ENCODE peak calls at places on chromosomes 1 and 21, in nine cellular contexts. H is kidney; R is GM23338; Q is gastrocnemius medialis; X is heart left ventricle; U is CD4-positive, alpha-beta T cell; F is pancreas; M is bronchial epithelial cell; V is WTC11. G is an unnamed sample.

GRCh38 chr1:18645172-18646090 is 14.8 kb downstream of the PAX7 start:
- DNase-seq in H (no peak), R (peak), Q (no peak), X (no peak), U (no peak), F (no peak), M (no peak), V (peak), G (no peak)

GRCh38 chr1:6014130-6014999 is 22.1 kb upstream of the NPHP4 start:
- DNase-seq in H (peak), R (no peak), Q (peak), X (peak), U (no peak), F (no peak), M (no peak), V (no peak), G (no peak)

GRCh38 chr1:162691999-162692575 is 59.8 kb downstream of the DDR2 start:
- DNase-seq in H (no peak), R (no peak), Q (no peak), X (no peak), U (no peak), F (no peak), M (no peak), V (no peak), G (no peak)

GRCh38 chr21:44720170-44720569 is 8.8 kb upstream of the TSPEAR start:
- DNase-seq in H (no peak), R (no peak), Q (no peak), X (no peak), U (no peak), F (no peak), M (no peak), V (no peak), G (no peak)

GRCh38 chr1:171871848-171872247 is 30.6 kb downstream of the DNM3 start:
- DNase-seq in H (no peak), R (peak), Q (no peak), X (no peak), U (no peak), F (no peak), M (no peak), V (no peak), G (no peak)

GRCh38 chr1:101112051-101112770 is 86.6 kb upstream of the DPH5 start:
- DNase-seq in H (peak), R (no peak), Q (no peak), X (peak), U (peak), F (peak), M (no peak), V (no peak), G (peak)

GRCh38 chr1:159949891-159950480 is 4.1 kb downstream of the SLAMF9 start:
- DNase-seq in H (no peak), R (no peak), Q (no peak), X (no peak), U (no peak), F (no peak), M (no peak), V (no peak), G (no peak)

GRCh38 chr21:36716836-36717235 is 17.9 kb downstream of the SIM2 start:
- DNase-seq in H (no peak), R (no peak), Q (no peak), X (no peak), U (no peak), F (no peak), M (no peak), V (no peak), G (no peak)

GRCh38 chr1:15714438-15715136 is 21.5 kb upstream of the SLC25A34 start:
- DNase-seq in H (no peak), R (no peak), Q (peak), X (peak), U (no peak), F (no peak), M (no peak), V (no peak), G (no peak)

GRCh38 chr1:230102472-230102871 is 35.4 kb downstream of the GALNT2 start:
- DNase-seq in H (no peak), R (no peak), Q (no peak), X (no peak), U (no peak), F (no peak), M (no peak), V (no peak), G (no peak)

GRCh38 chr1:230104395-230105244 is 37.6 kb downstream of the GALNT2 start:
- DNase-seq in H (peak), R (peak), Q (peak), X (peak), U (peak), F (peak), M (peak), V (no peak), G (peak)

GRCh38 chr1:230102046-230102445 is 35.0 kb downstream of the GALNT2 start:
- DNase-seq in H (no peak), R (peak), Q (no peak), X (no peak), U (no peak), F (no peak), M (no peak), V (no peak), G (no peak)

GRCh38 chr1:230105245-230105753 is 38.3 kb downstream of the GALNT2 start:
- DNase-seq in H (peak), R (no peak), Q (no peak), X (no peak), U (no peak), F (no peak), M (no peak), V (no peak), G (no peak)

GRCh38 chr1:230103341-230104173 is 36.5 kb downstream of the GALNT2 start:
- DNase-seq in H (no peak), R (no peak), Q (no peak), X (no peak), U (no peak), F (no peak), M (no peak), V (no peak), G (no peak)
- TF ChIP-seq CTCF in H (no peak), R (no peak), Q (no peak), X (no peak), U (no peak), F (no peak), M (no peak), V (no peak), G (no peak)

DNA sequence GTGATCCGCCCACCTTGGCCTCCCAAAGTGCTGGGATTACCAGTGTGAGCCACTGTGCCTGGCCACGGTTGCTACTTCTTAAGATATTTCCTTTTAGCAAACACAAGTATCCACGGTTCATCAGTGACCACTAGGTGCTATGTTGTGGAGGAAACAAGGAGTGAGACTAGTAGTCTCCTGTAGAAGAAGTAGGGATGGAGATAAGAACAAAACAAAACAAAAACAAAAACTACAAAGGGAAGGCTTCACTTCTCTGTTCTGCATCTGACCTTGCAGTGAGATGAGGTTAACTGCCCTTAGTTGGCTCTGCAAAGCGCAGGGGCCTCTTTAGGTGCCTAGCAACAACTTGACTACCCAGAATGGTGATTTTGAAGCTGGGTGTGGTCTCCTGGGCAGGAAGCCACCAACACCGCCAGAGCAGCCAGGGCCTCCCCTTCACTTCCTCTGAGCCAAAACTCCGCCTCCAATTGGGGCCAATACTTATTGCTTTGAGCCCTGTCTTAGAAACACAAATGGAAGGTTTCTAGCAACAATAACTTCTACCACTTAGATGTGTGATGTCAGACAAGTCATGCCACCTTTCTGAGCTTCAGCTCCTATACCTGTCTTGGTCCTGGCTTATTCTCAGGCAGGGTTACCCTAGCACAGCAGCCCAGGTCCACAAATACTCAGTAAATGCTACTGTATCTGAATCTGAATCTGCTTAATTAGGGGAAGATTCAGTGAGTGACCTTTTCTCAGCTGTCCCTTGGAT is 12.7 kb upstream of the CDC42 start:
- DNase-seq in H (peak), R (peak), Q (no peak), X (peak), U (peak), F (peak), M (peak), V (peak), G (peak)
- TF ChIP-seq CTCF in H (no peak), R (no peak), Q (no peak), X (no peak), U (no peak), F (no peak), M (peak), V (no peak), G (no peak)

DNA sequence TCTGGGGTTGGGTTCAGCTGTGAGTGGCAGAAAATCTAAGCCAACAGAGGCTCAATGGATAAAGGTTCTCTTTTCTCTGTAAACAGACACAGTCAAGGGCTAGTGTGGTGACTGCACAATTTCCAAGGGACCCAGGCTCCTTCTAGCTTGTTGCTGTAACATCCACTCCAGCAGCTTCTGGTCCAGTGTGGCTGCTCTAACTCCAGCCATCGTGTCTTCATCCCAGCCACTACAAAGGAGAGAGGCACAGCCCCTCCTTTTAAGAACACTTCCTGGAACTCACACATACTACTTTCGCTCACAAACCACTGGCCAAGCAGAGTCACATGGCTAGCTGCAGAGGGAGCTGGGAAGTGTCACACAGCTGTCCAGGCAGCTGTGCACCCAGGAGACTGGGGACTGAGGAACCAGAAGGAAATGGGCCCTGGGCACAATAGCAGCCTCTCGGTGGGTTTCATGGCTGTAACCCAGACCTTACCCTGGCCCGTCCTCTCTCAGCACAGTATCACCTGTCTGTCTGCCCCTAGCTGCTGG is 188.6 kb upstream of the VAMP3 start:
- DNase-seq in H (no peak), R (no peak), Q (no peak), X (no peak), U (no peak), F (no peak), M (no peak), V (no peak), G (no peak)
- TF ChIP-seq CTCF in H (no peak), R (no peak), Q (no peak), X (no peak), U (no peak), F (no peak), M (no peak), V (no peak), G (no peak)

DNA sequence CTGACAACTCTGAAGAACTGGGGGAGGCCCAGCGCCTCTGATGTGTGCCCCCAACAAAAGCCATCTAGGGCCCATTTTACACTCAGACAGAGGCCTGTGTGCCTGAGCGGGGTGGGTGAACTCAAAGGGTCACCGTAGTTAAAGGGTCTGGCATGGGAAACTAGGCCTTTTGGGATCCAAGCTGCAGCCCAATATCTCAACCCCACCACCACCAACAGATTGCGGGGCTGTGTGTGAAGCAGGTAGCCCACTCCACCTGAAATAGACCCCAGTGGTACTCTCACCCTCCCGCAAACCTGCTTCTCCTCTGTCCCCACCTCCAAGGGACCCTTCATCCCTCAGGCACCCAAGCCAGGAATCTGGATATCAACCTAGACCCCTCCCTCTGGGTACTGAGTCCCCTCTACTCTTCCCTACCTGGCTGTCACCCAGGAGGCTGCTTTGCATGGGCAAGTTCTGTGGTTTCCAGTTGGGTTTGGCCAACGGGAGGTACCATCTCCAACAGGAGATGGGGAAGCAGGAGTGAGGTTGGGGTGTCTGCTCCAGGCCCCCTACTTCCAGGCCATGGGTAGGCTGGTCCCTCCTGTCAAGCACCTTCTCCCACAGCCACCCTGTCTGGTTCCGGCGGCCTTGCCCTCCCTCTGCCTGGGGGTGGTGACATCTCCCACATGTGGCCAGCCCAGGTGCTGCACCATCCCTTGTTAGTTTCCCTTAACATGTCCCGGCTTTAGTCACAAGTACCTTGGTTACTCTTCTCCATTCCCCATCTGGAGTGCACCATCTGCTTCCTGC is 35.2 kb upstream of the LRP8 start:
- DNase-seq in H (peak), R (peak), Q (no peak), X (peak), U (no peak), F (no peak), M (no peak), V (peak), G (peak)
- TF ChIP-seq CTCF in H (no peak), R (no peak), Q (no peak), X (no peak), U (no peak), F (no peak), M (no peak), V (no peak), G (no peak)

GRCh38 chr21:41772351-41773080 is 5.7 kb upstream of the RIPK4 start:
- DNase-seq in H (no peak), R (no peak), Q (no peak), X (no peak), U (no peak), F (no peak), M (no peak), V (peak), G (no peak)
- TF ChIP-seq CTCF in H (no peak), R (peak), Q (no peak), X (no peak), U (no peak), F (no peak), M (no peak), V (no peak), G (no peak)

GRCh38 chr1:237126180-237126579 is 84.2 kb downstream of the RYR2 start:
- DNase-seq in H (no peak), R (no peak), Q (no peak), X (no peak), U (no peak), F (no peak), M (no peak), V (no peak), G (no peak)
- TF ChIP-seq CTCF in H (no peak), R (no peak), Q (no peak), X (no peak), U (no peak), F (no peak), M (no peak), V (no peak), G (no peak)

DNA sequence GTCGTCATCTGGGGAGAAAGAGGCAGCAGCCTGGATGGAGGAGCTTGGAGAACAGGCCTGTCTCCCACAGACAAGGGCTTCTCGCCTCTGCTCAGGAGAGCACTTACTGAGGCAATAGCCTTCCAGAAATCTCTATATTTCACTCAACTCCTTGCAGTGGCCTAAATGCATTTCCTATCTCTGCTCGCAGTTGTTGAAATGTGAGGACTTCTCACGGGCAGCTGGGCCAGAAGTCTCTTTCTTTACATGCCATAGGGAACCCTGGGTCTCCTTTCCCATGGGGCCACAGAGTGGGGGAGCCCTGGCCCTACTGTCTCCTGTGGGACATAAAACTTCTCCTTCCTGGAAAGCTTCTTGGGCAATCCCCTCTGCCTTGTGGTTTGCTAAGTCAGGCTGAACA is 43.5 kb upstream of the KIF21B start:
- DNase-seq in H (peak), R (no peak), Q (no peak), X (no peak), U (no peak), F (no peak), M (no peak), V (no peak), G (no peak)
- TF ChIP-seq CTCF in H (no peak), R (no peak), Q (no peak), X (no peak), U (no peak), F (no peak), M (no peak), V (no peak), G (no peak)

DNA sequence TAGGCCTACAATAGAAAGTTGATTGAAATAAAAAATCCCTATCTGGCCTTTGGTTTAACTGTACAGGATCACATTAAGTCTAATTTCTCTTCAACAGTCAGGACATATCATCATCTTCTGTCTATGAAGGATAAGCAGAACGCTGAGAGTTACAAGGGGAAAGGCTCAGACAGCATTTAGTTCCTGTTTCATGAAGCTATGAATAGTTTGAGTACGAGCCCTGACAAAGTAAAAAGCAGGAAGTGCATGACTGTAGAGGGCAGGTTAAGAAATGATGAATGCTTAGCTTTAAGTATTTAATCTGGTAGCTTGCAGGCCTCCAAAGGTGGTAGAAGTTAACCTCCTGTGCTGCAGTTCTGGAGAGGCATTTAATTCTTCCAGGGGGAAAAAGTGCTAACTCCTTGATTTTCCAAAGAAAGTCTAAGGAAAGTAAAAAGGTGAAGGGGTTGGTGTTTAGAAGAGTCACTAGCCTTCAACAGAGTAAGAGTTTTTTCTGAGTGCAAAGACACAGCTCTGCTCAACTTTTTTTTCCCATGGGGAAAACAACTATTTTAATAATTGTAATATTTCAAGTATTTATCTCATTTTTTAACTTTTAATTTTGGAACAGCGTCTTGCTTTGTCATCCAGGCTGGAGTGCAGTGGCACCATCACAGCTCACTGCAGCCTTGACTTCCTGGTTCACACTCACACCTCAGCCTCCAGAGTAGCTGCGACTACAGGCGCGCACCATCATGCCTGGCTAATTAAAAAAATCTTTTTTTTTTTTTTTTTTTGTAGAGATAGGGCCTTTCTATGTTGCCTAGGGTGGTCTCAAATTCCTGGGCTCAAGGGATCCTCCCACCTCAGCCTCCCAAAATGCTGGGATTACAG is 202.8 kb downstream of the APP start:
- DNase-seq in H (no peak), R (no peak), Q (no peak), X (no peak), U (no peak), F (no peak), M (peak), V (no peak), G (no peak)
- TF ChIP-seq CTCF in H (no peak), R (no peak), Q (no peak), X (no peak), U (no peak), F (no peak), M (no peak), V (no peak), G (no peak)

DNA sequence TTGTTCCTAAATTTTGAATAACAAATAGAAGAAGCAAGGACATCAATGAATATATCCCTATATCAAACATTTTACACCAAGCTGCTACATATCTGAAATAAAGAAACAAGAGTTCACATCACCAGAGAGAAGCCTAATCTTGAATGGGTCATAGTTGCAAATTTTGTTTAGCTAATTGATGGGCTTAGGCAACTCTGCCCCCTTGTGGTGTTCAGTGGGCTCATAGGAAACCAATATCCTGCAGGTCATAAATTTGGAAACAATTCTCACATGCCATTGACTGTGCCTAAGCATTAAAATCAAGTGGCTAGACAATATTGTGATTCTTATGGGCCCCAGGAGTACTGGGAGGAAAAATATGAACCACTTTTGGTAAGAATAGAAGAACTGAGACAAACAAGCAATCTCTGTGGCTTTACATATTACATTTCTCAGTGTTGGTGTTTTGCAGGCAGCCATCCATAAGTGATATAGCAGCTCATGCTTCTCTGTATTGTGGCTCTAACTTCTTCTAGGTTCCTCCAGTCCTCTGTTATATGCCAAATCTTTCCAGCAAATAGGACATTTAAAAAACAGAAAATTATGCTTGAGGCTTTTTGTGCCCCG is 1262.8 kb upstream of the PRMT6 start:
- DNase-seq in H (no peak), R (peak), Q (no peak), X (no peak), U (no peak), F (no peak), M (peak), V (peak), G (no peak)
- TF ChIP-seq CTCF in H (peak), R (peak), Q (no peak), X (no peak), U (no peak), F (peak), M (peak), V (peak), G (no peak)